ENCODE peak calls at places on chromosomes 5 and 9, in four cellular contexts. X, N, L and E are unnamed samples.

GRCh38 chr9:108478431-108478837 is 377.4 kb downstream of the ACTL7B start:
- DNase-seq in X (no peak), N (no peak), L (no peak), E (no peak)

GRCh38 chr5:44275908-44276307 is 113.3 kb downstream of the FGF10 start:
- DNase-seq in X (no peak), N (no peak), L (no peak), E (no peak)

GRCh38 chr9:95971815-95972214 is 96.3 kb downstream of the ERCC6L2 start:
- DNase-seq in X (no peak), N (no peak), L (no peak), E (no peak)

GRCh38 chr9:14340536-14340935 is 26.6 kb upstream of the NFIB start:
- DNase-seq in X (no peak), N (no peak), L (no peak), E (no peak)

GRCh38 chr5:149545327-149545726 is 5.9 kb downstream of the CSNK1A1 start:
- DNase-seq in X (no peak), N (no peak), L (no peak), E (no peak)

GRCh38 chr9:37645903-37646506 is 4.7 kb upstream of the FRMPD1 start:
- DNase-seq in X (no peak), N (no peak), L (no peak), E (no peak)

GRCh38 chr5:6732634-6733410 is 19.6 kb downstream of the TENT4A start:
- DNase-seq in X (peak; percentile 52), N (no peak), L (no peak), E (no peak)

GRCh38 chr5:7629559-7629958 is 221.4 kb downstream of the CFAP90 start:
- DNase-seq in X (no peak), N (no peak), L (no peak), E (no peak)

GRCh38 chr5:128197911-128198522 is 114.5 kb downstream of the SLC12A2 start:
- DNase-seq in X (no peak), N (no peak), L (peak; percentile 20), E (no peak)

GRCh38 chr9:134593286-134593685 is 48.3 kb upstream of the COL5A1 start:
- DNase-seq in X (no peak), N (no peak), L (no peak), E (no peak)

GRCh38 chr9:111429175-111429574 is 55.0 kb downstream of the ECPAS start:
- DNase-seq in X (no peak), N (no peak), L (no peak), E (peak; percentile 85)

GRCh38 chr5:145483211-145483610 is 351.9 kb downstream of the PRELID2 start:
- DNase-seq in X (no peak), N (no peak), L (no peak), E (no peak)
- TF ChIP-seq SMC3 in X (no peak), N (no peak), L (no peak), E (no peak)

DNA sequence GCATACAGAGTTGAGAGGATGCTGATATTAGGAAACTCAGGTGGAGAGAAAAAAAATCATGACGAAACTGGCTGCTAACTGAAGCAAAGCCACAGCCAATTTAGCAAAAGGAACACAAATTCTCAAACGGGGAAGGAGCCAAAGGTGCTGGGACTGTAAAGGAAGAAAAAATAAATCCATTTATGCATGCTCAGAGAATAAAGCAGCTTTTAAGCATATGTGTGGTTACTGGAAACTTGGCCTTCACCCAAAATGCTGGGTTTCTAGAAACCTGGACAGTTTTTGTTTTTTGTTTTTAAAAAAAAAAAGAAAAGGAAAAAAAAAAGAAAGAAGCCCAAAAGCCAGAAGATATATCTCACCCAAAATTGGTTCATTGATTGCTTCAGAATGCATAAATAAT is 8.1 kb downstream of the WHRN start:
- DNase-seq in X (no peak), N (no peak), L (no peak), E (no peak)
- TF ChIP-seq FOXM1 in X (no peak), N (no peak), L (no peak), E (no peak)

GRCh38 chr9:128163027-128163515 is 3.0 kb downstream of the BBLN start:
- DNase-seq in X (no peak), N (no peak), L (no peak), E (no peak)

GRCh38 chr9:128164332-128164885 is 4.3 kb downstream of the BBLN start:
- DNase-seq in X (no peak), N (no peak), L (no peak), E (no peak)

GRCh38 chr9:128160603-128160987 is 530 bp downstream of the BBLN start:
- DNase-seq in X (peak; percentile 67), N (no peak), L (peak; percentile 84), E (no peak)

GRCh38 chr9:128163523-128164331 is 3.7 kb downstream of the BBLN start:
- DNase-seq in X (no peak), N (no peak), L (no peak), E (no peak)

DNA sequence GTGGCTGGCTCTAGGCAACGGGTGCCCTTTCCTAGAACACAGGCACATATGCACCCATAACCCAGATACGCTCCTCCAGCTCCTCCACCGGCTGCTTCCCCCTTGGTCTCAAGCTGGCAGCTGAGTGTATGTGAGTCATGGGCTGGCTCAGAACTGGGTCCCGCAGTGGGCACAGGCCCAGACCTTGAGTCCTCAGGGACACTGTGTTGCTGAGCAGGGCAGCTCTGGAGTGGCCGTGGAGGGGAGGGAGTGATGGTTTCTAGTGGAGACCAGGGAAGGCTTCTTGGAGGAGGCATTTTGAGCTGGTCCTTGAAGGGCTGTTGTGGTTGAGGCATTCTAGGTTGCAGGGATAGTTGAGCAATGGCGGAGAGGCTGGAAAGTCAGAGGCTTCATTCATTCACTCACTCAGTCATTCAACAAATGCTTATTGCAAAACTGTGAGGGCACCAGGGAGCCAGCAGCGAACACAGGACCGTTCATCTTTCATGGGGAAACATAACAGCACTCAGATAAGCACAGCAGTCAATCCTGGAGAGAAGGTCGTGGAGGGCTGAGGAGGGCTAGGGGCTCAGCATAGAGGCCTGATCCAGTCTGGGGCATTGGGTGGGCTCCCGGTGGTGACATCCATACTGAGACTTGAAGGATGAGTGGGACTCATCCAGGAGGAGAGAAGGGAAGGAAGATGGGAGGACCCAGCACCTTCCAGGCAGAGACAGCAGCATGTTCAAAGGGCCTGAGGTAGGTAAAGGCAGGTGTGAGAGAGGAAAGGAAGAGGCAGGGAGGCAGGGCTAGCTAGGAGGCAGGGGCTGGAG is 2.4 kb downstream of the BBLN start:
- DNase-seq in X (no peak), N (no peak), L (no peak), E (no peak)
- TF ChIP-seq SMC3 in X (no peak), N (no peak), L (no peak), E (no peak)

DNA sequence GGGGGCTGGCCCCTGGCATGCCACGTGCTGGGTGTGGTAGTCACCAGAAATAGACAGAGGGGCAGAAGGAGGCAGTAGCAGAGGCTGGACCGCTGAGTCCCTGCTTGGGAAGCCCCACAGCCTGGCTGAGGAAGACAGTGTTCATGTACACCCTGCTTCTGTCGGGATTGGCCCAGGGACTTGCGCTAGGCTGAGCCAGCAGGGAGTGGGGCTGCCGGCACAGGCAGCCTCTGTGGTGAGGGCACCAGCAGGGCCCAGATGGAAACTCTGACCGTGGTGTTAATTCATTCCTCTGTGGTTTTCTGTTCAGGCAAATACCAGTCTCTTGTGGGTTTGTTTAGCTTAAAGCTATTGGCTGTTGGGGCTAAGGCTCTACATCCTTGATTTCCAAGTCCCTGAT is 108.6 kb upstream of the RAD23B start:
- DNase-seq in X (no peak), N (no peak), L (no peak), E (no peak)
- TF ChIP-seq FOXM1 in X (no peak), N (no peak), L (no peak), E (no peak)

GRCh38 chr5:52582313-52582712 is 205.4 kb upstream of the ITGA1 start:
- DNase-seq in X (no peak), N (no peak), L (no peak), E (no peak)

GRCh38 chr5:52580921-52581320 is 206.8 kb upstream of the ITGA1 start:
- DNase-seq in X (no peak), N (no peak), L (no peak), E (no peak)

GRCh38 chr5:52577546-52577945 is 210.2 kb upstream of the ITGA1 start:
- DNase-seq in X (no peak), N (no peak), L (no peak), E (no peak)

DNA sequence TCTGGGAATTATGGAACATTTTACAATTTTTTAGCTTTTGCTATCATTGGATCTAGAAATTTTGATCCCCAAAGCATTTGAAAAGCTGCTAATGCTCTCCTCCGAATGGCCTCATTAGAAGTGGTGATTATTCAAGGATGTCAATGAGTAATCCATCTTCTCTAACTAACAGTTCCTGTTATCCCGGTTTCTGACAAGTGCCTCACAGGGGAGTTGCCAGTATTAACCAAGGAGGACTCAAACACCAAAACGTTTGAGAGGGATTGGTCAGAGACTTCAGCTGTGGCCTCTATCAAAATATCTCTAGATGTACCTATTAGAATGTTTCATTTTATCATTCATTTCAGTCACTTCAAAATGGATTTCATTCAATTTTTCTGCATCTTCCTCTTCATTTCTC is 208.3 kb upstream of the ITGA1 start:
- DNase-seq in X (no peak), N (no peak), L (no peak), E (no peak)
- TF ChIP-seq SMC3 in X (no peak), N (no peak), L (no peak), E (no peak)

DNA sequence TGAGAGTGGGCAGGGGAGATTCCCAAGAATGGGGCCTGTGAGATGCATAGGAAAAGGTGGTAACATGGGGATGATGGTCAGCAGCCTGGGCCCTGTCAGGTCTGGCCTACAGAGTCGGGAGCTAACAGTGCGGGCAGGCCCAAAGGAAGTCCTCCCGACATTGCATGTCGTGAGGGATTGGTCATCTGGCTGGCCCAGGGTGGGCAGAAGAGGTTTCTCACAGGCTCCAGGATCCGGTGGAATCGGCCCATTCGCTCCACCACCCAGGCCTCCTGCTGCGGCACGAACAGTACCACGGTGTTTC is 514 bp downstream of the STOML2 start:
- DNase-seq in X (no peak), N (no peak), L (no peak), E (no peak)
- TF ChIP-seq FOXM1 in X (no peak), N (no peak), L (no peak), E (no peak)

DNA sequence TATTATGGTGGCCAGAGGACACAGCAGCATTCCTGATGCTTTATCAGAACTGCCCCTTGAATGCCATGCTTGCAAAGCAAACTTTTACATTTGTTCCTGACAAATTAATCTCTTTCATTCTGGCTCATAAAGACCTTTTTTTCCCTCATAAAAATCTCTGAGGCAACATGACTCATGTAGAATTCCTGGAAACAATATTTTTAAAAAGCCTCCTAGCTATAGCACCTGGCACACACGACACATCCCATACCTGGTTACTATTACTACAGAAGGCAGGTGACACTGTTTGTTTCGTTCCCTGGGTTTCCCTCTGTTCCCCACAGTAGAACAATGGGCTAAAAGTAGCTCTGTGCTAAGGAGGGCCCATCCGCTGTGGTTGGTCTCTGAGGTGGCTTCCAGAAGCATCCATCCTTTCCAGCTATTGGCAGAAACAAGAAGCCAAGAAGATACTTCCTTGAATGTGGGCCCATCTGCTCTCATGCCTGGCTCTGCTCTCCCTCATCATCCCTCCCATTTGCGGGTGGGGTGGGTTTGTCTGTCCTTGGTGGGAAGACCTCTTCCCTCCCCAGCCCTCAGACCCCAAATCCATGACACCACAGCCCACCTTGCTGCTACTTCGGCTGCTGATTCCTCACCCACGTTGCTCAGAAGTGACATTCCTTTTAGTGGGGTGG is 59.1 kb downstream of the GALNT12 start:
- DNase-seq in X (no peak), N (no peak), L (no peak), E (no peak)
- TF ChIP-seq SMC3 in X (no peak), N (no peak), L (no peak), E (no peak)

GRCh38 chr5:172433513-172433912 is 20.8 kb downstream of the SH3PXD2B start:
- DNase-seq in X (no peak), N (no peak), L (no peak), E (peak; percentile 35)
- TF ChIP-seq FOXM1 in X (no peak), N (no peak), L (no peak), E (no peak)